ENCODE peak calls at places on chromosomes 6 and 20, in four cellular contexts. C is lower lobe of right lung, Q is astrocyte of the spinal cord, E is epithelial cell of esophagus. I is an unnamed sample.

GRCh38 chr20:41031243-41031619 is 2.6 kb downstream of the TOP1 start:
- DNase-seq in E (no peak), C (no peak), Q (no peak), I (no peak)

GRCh38 chr6:148969679-148970078 is 222.8 kb downstream of the UST start:
- DNase-seq in C (no peak), Q (peak), E (no peak), I (peak)

GRCh38 chr6:21922086-21922485 is 328.5 kb downstream of the SOX4 start:
- DNase-seq in Q (no peak), C (no peak), E (peak), I (no peak)

GRCh38 chr6:134984821-134985220 is 34.9 kb upstream of the ALDH8A1 start:
- DNase-seq in E (peak), C (no peak), Q (peak), I (no peak)

GRCh38 chr20:36150847-36151539 is 3.5 kb upstream of the EPB41L1 start:
- DNase-seq in C (no peak), E (no peak), Q (no peak), I (no peak)

GRCh38 chr20:38141154-38141888 is 23.7 kb downstream of the TGM2 start:
- DNase-seq in E (no peak), C (peak), Q (no peak), I (no peak)

GRCh38 chr20:8089668-8090067 is 42.4 kb upstream of the PLCB1 start:
- DNase-seq in E (no peak), C (no peak), Q (no peak), I (no peak)

GRCh38 chr20:44803383-44803941 is 6.9 kb downstream of the RIMS4 start:
- DNase-seq in C (no peak), Q (no peak), E (no peak), I (no peak)

GRCh38 chr6:66735106-66735890 is 1028.3 kb upstream of the EYS start:
- DNase-seq in Q (peak), E (no peak), C (no peak), I (no peak)

GRCh38 chr6:75344455-75344854 is 59.9 kb upstream of the TMEM30A start:
- DNase-seq in C (no peak), Q (no peak), E (no peak), I (no peak)

GRCh38 chr6:111651185-111652034 is 45.7 kb upstream of the TRAF3IP2 start:
- DNase-seq in Q (no peak), E (no peak), C (no peak), I (no peak)

GRCh38 chr6:27592481-27593199 is 119.7 kb upstream of the ZNF184 start:
- DNase-seq in Q (peak), C (no peak), E (peak), I (no peak)

GRCh38 chr6:158906926-158907325 is 87.8 kb upstream of the EZR start:
- DNase-seq in E (peak), Q (no peak), C (no peak), I (no peak)

GRCh38 chr6:33314943-33315752 is 1.3 kb upstream of the TAPBP start:
- DNase-seq in C (peak), Q (peak), E (peak), I (no peak)

GRCh38 chr6:125104425-125104824 is 49.1 kb upstream of the TPD52L1 start:
- DNase-seq in Q (peak), C (no peak), E (peak), I (no peak)
- TF ChIP-seq CTCF in Q (no peak), C (no peak), E (no peak), I (no peak)

GRCh38 chr6:31665501-31666336 is at the start of gene CSNK2B:
- DNase-seq in C (peak), E (peak), Q (peak), I (peak)
- TF ChIP-seq CTCF in C (peak), E (peak), Q (no peak), I (no peak)

DNA sequence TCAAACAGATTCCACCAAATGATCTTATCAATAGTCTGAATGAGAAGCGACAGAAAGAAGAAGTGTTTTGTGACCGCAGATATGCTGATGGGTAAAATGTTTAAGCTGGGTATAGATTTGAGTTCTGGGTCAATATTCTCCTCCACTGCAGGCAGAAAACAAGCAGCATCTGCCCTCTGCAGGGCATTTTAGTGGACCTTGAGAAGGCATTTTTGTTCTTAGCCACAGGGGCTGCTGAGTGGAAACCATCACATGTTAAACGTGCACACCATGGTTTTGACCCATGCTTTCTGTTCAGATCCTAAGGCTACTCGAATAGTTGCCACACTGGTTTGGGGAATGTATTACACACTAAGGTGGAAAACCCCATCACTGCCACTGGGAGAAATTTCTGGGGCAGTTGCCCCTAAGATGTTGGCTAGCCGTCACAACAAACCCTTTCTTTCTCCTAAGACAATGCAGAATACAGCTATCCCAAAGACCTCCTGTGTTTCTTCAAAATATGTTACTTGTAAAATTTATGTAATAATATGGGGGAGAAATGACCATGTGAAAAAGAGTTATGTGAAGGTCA is 5.5 kb downstream of the POU3F2 start:
- DNase-seq in Q (peak), C (no peak), E (no peak), I (no peak)
- TF ChIP-seq CTCF in Q (peak), C (no peak), E (peak), I (no peak)

DNA sequence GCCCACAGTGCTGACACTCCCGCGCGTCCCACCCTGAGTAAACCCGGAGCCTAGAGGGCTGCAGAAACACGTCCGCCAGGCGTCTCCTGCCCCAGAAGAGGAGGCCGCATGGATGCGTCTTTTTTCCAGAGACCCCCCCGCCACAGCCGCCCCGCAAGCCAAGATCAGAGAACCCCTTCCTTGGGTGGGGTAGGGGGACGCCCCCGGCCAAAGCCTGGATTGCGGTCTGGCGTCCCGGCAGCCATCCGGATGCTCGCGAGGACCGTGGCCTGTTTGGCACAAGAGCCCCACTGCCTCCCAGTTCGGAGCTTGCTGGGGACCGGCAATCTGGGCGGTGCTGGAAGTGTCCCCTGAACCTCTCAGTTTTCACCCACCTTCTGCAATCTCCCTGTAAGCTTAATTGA is 960 bp downstream of the FAM162B start:
- DNase-seq in E (no peak), C (no peak), Q (no peak), I (no peak)
- TF ChIP-seq CTCF in E (no peak), C (no peak), Q (no peak), I (no peak)

DNA sequence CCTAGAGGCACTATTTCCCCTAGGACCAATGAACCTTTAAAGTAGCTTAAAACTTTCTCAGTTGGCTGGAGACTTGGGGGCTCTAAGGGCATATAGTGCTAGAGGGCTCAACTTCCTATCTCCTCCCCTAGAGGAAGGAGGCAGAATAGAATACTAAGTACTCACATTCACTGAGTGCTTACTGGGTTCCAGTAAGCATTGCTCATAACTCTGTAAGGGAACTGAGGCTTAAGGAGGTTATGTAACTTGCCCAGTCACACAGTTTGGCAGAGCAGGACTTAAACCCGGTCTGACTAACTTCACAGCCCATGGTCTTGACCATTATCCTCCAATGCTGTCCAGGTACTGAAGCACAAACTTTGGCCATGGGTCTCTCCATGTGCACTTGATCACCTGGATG is 12.5 kb downstream of the SESN1 start:
- DNase-seq in Q (peak), E (peak), C (no peak), I (no peak)
- TF ChIP-seq CTCF in Q (no peak), E (peak), C (no peak), I (no peak)

GRCh38 chr6:70901324-70901723 is 55.5 kb downstream of the B3GAT2 start:
- DNase-seq in Q (no peak), E (no peak), C (no peak), I (no peak)
- TF ChIP-seq CTCF in Q (peak), E (peak), C (no peak), I (no peak)

GRCh38 chr6:125745281-125746018 is 4.0 kb upstream of the HEY2 start:
- DNase-seq in C (no peak), E (no peak), Q (no peak), I (no peak)

GRCh38 chr6:125747589-125748533 is 1.6 kb upstream of the HEY2 start:
- DNase-seq in Q (no peak), C (peak), E (peak), I (peak)

GRCh38 chr6:125746019-125746414 is 3.4 kb upstream of the HEY2 start:
- DNase-seq in Q (no peak), C (no peak), E (no peak), I (no peak)

GRCh38 chr6:125748534-125749111 is 809 bp upstream of the HEY2 start:
- DNase-seq in Q (peak), C (no peak), E (peak), I (no peak)

DNA sequence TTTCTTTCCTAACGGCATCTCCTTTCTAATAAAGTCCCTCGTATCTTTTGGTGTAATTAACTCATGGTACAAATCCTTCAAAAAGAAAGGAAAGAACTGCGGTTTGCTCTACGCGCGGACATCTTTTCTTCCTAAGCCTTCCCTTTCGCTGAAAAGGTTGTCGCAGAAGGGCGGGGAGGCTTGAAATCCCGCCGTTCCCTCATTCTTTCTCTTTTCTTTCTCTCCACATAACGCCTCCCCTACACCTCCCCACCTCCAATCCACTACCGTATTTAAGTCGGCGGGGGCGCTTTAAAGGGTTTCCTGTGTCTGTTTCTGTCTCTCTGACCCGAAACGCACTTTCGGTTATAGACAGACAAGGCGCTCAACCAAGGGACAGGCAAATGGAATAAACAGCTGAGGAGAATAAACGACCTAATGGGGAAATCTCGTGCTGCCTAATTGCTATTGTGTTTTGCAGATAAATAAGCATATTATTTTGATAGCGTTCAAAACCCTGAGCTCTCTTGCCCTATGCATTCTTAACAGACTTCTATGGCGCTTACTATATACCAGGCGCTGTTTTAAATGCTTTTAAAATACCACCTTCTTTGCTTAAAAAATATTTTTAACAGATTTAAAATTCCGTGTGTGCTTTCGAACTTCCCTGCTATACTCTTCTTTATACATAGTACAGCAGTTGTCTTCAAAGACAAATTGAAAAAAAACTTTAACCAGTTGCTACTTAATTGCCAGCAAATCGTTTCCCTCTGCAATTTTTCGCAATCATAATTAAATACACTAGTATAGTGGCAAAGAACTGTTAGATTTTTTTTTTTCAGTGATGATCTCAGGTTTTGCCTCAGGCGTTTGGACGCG is 2.5 kb upstream of the HEY2 start:
- DNase-seq in C (peak), Q (peak), E (peak), I (no peak)
- TF ChIP-seq CTCF in C (no peak), Q (peak), E (no peak), I (no peak)

GRCh38 chr6:10425973-10426780 is 11.3 kb upstream of the TFAP2A start:
- DNase-seq in C (peak), Q (no peak), E (peak), I (no peak)
- TF ChIP-seq CTCF in C (no peak), Q (no peak), E (no peak), I (no peak)